ENCODE peak calls at places on chromosomes 12 and 14, in six cellular contexts. A, U, S, J, P and V are unnamed samples.

GRCh38 chr12:1199700-1200099 is 208.7 kb downstream of the ERC1 start:
- DNase-seq in A (no peak), U (no peak), S (no peak), J (no peak), P (no peak), V (no peak)

GRCh38 chr14:106530423-106531107 is 1004.2 kb downstream of the TMEM121 start:
- DNase-seq in A (no peak), U (no peak), S (no peak), J (no peak), P (no peak), V (no peak)

GRCh38 chr14:67186789-67187188 is 2.5 kb upstream of the GARIN2 start:
- DNase-seq in A (no peak), U (no peak), S (no peak), J (no peak), P (no peak), V (no peak)

GRCh38 chr14:95817271-95817670 is 59.4 kb upstream of the TUNAR start:
- DNase-seq in A (no peak), U (no peak), S (no peak), J (no peak), P (no peak), V (no peak)

GRCh38 chr12:98385636-98386035 is 129.8 kb upstream of the TMPO start:
- DNase-seq in A (no peak), U (no peak), S (no peak), J (no peak), P (no peak), V (no peak)

GRCh38 chr14:53549956-53550355 is 396.8 kb upstream of the DDHD1 start:
- DNase-seq in A (no peak), U (no peak), S (peak), J (no peak), P (no peak), V (no peak)

GRCh38 chr12:117300131-117300530 is 61.3 kb downstream of the NOS1 start:
- DNase-seq in A (no peak), U (no peak), S (no peak), J (no peak), P (no peak), V (no peak)

GRCh38 chr14:69246331-69246730 is 13.6 kb upstream of the GALNT16 start:
- DNase-seq in A (no peak), U (no peak), S (no peak), J (no peak), P (no peak), V (no peak)

GRCh38 chr12:51156366-51156765 is 16.6 kb downstream of the TFCP2 start:
- DNase-seq in A (no peak), U (no peak), S (no peak), J (no peak), P (no peak), V (no peak)